ENCODE peak calls at places on chromosomes 11 and 22, in four cellular contexts. W is kidney epithelial cell, N is astrocyte of the spinal cord, G is bronchial epithelial cell. H is an unnamed sample.

GRCh38 chr11:30967579-30967978 is 381.4 kb upstream of the MPPED2 start:
- DNase-seq in W (no peak), N (no peak), G (no peak), H (no peak)

GRCh38 chr11:114102993-114103896 is 43.7 kb downstream of the ZBTB16 start:
- DNase-seq in W (no peak), N (no peak), G (no peak), H (no peak)

GRCh38 chr22:29773233-29773632 is 6.1 kb downstream of the UQCR10 start:
- DNase-seq in W (peak), N (peak), G (peak), H (no peak)

GRCh38 chr11:126310229-126310991 is 6.5 kb downstream of the DCPS start:
- DNase-seq in W (no peak), N (peak), G (peak), H (peak)

GRCh38 chr11:19767691-19768151 is 55.1 kb downstream of the NAV2 start:
- DNase-seq in W (no peak), N (no peak), G (no peak), H (no peak)

GRCh38 chr11:62048101-62048500 is 75.7 kb upstream of the INCENP start:
- DNase-seq in W (no peak), N (no peak), G (peak), H (no peak)

GRCh38 chr11:17563248-17563647 is 16.2 kb downstream of the OTOG start:
- DNase-seq in W (no peak), N (no peak), G (peak), H (no peak)

GRCh38 chr22:35361001-35361551 is 19.8 kb upstream of the HMOX1 start:
- DNase-seq in W (no peak), N (no peak), G (no peak), H (no peak)

GRCh38 chr11:57751676-57752253 is at the start of gene BTBD18:
- DNase-seq in W (no peak), N (peak), G (peak), H (peak)

GRCh38 chr22:24950272-24950902 is 2.1 kb upstream of the KIAA1671 start:
- DNase-seq in W (no peak), N (no peak), G (peak), H (no peak)

GRCh38 chr11:28984216-28984615 is 876.0 kb downstream of the METTL15 start:
- DNase-seq in W (peak), N (no peak), G (peak), H (no peak)

GRCh38 chr22:45253039-45253641 is 12.4 kb upstream of the KIAA0930 start:
- DNase-seq in W (no peak), N (no peak), G (no peak), H (no peak)

GRCh38 chr11:107397357-107397756 is 60.3 kb downstream of the CWF19L2 start:
- DNase-seq in W (no peak), N (no peak), G (peak), H (no peak)

GRCh38 chr11:128421577-128421976 is 165.8 kb downstream of the ETS1 start:
- DNase-seq in W (no peak), N (peak), G (peak), H (no peak)

GRCh38 chr22:26743149-26743548 is 85.8 kb downstream of the MIAT start:
- DNase-seq in W (no peak), N (no peak), G (no peak), H (no peak)

GRCh38 chr11:122229611-122230386 is 113.8 kb upstream of the BLID start:
- DNase-seq in W (no peak), N (no peak), G (no peak), H (no peak)

GRCh38 chr22:33656808-33657628 is 263.3 kb downstream of the LARGE1 start:
- DNase-seq in W (no peak), N (no peak), G (no peak), H (no peak)

GRCh38 chr22:49533886-49534285 is 293.8 kb downstream of the BRD1 start:
- DNase-seq in W (no peak), N (no peak), G (no peak), H (no peak)

GRCh38 chr11:133815636-133816035 is 29.7 kb downstream of the SPATA19 start:
- DNase-seq in W (no peak), N (no peak), G (no peak), H (no peak)

GRCh38 chr11:77046060-77046501 is 11.9 kb downstream of the B3GNT6 start:
- DNase-seq in W (no peak), N (no peak), G (peak), H (no peak)

GRCh38 chr11:126602349-126602940 is 247.0 kb downstream of the ST3GAL4 start:
- DNase-seq in W (no peak), N (no peak), G (no peak), H (no peak)

GRCh38 chr11:127470485-127470884 is 469.9 kb upstream of the KIRREL3 start:
- DNase-seq in W (no peak), N (peak), G (no peak), H (no peak)

GRCh38 chr11:66048525-66049313 is at the start of gene GAL3ST3:
- DNase-seq in W (no peak), N (no peak), G (no peak), H (no peak)

GRCh38 chr11:13972033-13972910 is 9.7 kb downstream of the SPON1 start:
- DNase-seq in W (no peak), N (peak), G (no peak), H (peak)

GRCh38 chr11:95487391-95487790 is 256.4 kb upstream of the SESN3 start:
- DNase-seq in W (peak), N (no peak), G (peak), H (no peak)

GRCh38 chr22:20312396-20313191 is 7.3 kb downstream of the DGCR6L start:
- DNase-seq in W (no peak), N (no peak), G (no peak), H (no peak)

GRCh38 chr22:40147388-40148176 is 30.1 kb upstream of the TNRC6B start:
- DNase-seq in W (no peak), N (no peak), G (no peak), H (no peak)

GRCh38 chr11:110830344-110831141 is 118.3 kb upstream of the ARHGAP20 start:
- DNase-seq in W (no peak), N (peak), G (peak), H (no peak)

GRCh38 chr22:49825436-49825835 is 2.2 kb downstream of the BRD1 start:
- DNase-seq in W (no peak), N (peak), G (peak), H (no peak)

GRCh38 chr11:8389034-8389996 is 125.6 kb upstream of the LMO1 start:
- DNase-seq in W (no peak), N (peak), G (peak), H (peak)

GRCh38 chr11:68214173-68215086 is 1.3 kb upstream of the KMT5B start:
- DNase-seq in W (no peak), N (no peak), G (no peak), H (no peak)

GRCh38 chr11:70608568-70609314 is 210.4 kb downstream of the CTTN start:
- DNase-seq in W (peak), N (peak), G (peak), H (peak)

GRCh38 chr11:73154178-73154577 is 12.1 kb upstream of the FCHSD2 start:
- DNase-seq in W (no peak), N (no peak), G (no peak), H (no peak)

GRCh38 chr22:40401532-40401931 is 31.1 kb downstream of the SGSM3 start:
- DNase-seq in W (no peak), N (no peak), G (no peak), H (no peak)

GRCh38 chr22:20111045-20111688 is 4.7 kb upstream of the RANBP1 start:
- DNase-seq in W (no peak), N (peak), G (peak), H (no peak)

GRCh38 chr11:88297320-88298263 is 39.9 kb downstream of the CTSC start:
- DNase-seq in W (no peak), N (no peak), G (no peak), H (peak)

GRCh38 chr22:17920992-17921650 is 103.2 kb downstream of the MICAL3 start:
- DNase-seq in W (no peak), N (no peak), G (no peak), H (no peak)

GRCh38 chr22:17922925-17923898 is 101.1 kb downstream of the MICAL3 start:
- DNase-seq in W (peak), N (peak), G (no peak), H (peak)

GRCh38 chr22:17924076-17924475 is 100.3 kb downstream of the MICAL3 start:
- DNase-seq in W (no peak), N (no peak), G (no peak), H (no peak)

GRCh38 chr22:17920145-17920605 is 104.2 kb downstream of the MICAL3 start:
- DNase-seq in W (no peak), N (no peak), G (peak), H (no peak)

DNA sequence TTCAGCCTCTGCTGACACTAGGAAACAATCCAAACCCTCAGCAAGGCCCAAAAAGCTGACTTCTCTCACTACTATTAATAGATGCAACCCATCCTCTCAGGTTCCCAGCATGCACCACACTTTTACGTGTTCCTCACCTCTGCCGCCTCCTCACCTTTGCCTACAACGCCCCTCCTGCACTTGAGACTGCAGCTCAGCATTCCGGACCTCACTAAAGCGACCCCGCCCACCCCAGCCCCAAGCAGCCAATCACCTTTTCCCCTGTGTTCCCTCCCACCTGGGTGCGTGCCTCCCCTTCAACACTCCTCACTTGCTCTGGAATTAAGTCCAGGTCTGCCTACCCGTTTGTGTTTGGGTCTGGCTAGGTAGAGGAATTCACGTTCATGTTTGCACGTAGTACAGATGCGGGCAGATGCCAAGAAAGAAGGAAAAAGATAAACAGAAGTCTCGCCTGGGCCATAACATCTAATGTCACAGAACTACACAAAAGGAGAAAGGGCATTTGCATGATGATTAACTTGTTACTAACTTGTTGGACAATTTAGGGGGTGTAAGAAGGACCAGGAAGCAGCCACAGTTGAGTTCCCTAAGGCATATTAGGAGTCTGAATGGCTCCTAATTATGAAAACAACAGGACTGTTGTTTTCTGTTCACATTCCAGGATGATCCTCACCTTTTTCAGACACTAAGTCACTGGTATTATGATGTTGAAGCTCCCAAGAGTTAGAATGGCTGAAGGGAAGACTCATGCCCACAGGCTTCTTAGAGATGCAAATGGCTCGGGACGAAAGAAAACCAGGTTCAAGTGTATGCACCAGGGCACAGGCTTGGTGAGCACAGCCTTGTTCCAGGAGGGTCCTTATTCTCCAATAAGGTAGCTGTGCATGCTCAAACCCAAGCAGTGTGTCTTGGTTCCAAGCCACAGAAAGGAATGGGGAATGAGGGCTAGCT is 102.2 kb downstream of the MICAL3 start:
- DNase-seq in W (no peak), N (no peak), G (peak), H (no peak)
- H3K4me3 ChIP-seq in W (no peak), N (no peak), G (no peak), H (no peak)

GRCh38 chr11:45217991-45218390 is 68.2 kb downstream of the SYT13 start:
- DNase-seq in W (no peak), N (no peak), G (peak), H (no peak)

GRCh38 chr11:45219411-45219810 is 66.7 kb downstream of the SYT13 start:
- DNase-seq in W (no peak), N (no peak), G (no peak), H (no peak)

GRCh38 chr11:45216031-45216430 is 69.6 kb downstream of the PRDM11 start:
- DNase-seq in W (no peak), N (no peak), G (no peak), H (no peak)

GRCh38 chr11:45216901-45217300 is 69.2 kb downstream of the SYT13 start:
- DNase-seq in W (no peak), N (no peak), G (no peak), H (no peak)

DNA sequence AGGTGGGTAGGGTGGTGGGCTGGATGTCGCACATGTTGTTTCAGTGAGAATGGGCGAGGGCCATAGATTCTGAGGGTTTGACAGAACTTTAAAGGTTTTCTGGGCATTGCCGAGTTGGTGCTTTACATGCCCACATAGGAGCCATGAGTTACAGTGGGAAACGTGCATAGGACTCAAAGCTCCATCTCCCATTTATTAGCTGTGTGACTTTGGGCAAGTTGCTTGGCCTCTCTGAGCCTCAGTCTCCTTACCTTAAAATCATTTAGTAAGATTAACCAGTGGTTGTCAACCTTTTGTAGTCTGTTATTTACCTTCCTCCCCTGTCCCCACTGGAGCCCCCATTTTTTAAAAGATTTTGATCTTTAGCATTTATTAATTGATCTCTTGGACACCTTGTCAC is 67.4 kb downstream of the SYT13 start:
- DNase-seq in W (no peak), N (no peak), G (no peak), H (no peak)
- H3K4me3 ChIP-seq in W (no peak), N (no peak), G (no peak), H (no peak)

GRCh38 chr11:64762277-64762915 is 2.6 kb upstream of the PYGM start:
- DNase-seq in W (peak), N (no peak), G (peak), H (no peak)
- H3K4me3 ChIP-seq in W (no peak), N (no peak), G (no peak), H (no peak)

GRCh38 chr11:102305352-102306047 is 11.8 kb upstream of the BIRC3 start:
- DNase-seq in W (no peak), N (no peak), G (no peak), H (no peak)

GRCh38 chr11:102309621-102310541 is 7.4 kb upstream of the BIRC3 start:
- DNase-seq in W (no peak), N (no peak), G (no peak), H (no peak)

GRCh38 chr11:102306048-102306575 is 11.2 kb upstream of the BIRC3 start:
- DNase-seq in W (no peak), N (no peak), G (peak), H (no peak)

GRCh38 chr11:102304686-102305085 is 12.6 kb upstream of the BIRC3 start:
- DNase-seq in W (no peak), N (no peak), G (no peak), H (no peak)

DNA sequence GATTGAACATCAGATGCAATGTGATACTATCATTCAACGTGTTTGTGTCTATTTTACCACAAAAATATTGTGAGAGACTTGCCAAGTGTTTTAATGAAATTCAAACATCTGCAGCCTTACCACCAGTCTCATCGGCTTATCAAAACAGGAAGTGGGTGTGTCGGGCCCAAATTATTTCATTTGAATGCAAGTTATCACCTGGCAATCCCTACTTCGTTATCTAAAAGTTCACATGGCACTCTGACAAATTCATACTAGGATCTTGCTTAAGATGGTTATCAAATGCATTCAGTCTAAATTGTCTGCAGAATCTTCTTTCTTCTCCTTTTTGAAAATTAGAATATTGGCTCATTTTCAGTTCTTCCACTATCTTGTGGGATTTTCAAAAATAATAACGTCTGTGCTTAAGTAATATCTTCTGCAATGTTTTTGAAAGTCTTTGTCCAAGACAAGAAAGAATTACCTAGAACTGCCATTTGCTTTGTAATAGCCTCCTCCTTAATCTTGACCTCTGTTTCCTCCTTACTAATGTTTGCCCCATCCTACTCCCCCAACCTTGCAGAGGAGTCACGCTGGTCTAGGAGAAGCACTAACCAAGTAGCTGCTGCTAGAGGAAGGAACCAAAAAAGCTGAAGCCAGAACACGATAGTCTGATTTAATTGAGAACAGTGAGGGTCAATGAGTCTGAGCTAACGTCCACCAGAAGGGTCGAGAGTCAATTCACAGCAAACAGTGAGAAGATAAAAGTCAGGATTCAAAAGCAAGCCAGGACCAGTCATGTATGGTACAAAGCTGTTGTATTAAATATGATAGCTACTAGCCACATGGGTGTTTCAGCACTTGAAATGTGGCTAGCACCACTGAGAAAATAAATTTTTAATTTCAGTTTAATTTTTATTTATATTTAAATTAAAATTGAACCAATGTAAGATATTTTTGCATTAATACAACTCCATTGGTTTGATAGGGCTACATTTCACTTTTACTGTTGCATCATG is 10.2 kb upstream of the BIRC3 start:
- DNase-seq in W (no peak), N (no peak), G (peak), H (no peak)
- H3K4me3 ChIP-seq in W (no peak), N (no peak), G (no peak), H (no peak)

GRCh38 chr11:117095301-117096139 is 2.7 kb downstream of the SIK3 start:
- DNase-seq in W (no peak), N (no peak), G (peak), H (no peak)
- H3K4me3 ChIP-seq in W (no peak), N (no peak), G (no peak), H (no peak)

H was measured in astrocyte of the cerebellum.